ENCODE peak calls at places on chromosomes 13 and 19, in four cellular contexts. One of them, this sample, is unnamed.
A peak's percentile ranks its signal among the peaks of the same experiment; 100 is the strongest.

GRCh38 chr19:13689050-13689449 is 75.3 kb upstream of the MRI1 start:
- DNase-seq in pulmonary artery endothelial cell: no peak
- DNase-seq in pancreas: no peak
- DNase-seq in occipital lobe: no peak
- DNase-seq in this sample: peak; percentile 5

GRCh38 chr19:48490980-48491792 is 20.4 kb downstream of the LMTK3 start:
- DNase-seq in pulmonary artery endothelial cell: no peak
- DNase-seq in pancreas: no peak
- DNase-seq in occipital lobe: no peak
- DNase-seq in this sample: peak; percentile 43

GRCh38 chr13:44237276-44237767 is 136.3 kb upstream of the SERP2 start:
- DNase-seq in pulmonary artery endothelial cell: peak; percentile 95
- DNase-seq in pancreas: peak; percentile 11
- DNase-seq in occipital lobe: peak; percentile 72
- DNase-seq in this sample: no peak

GRCh38 chr13:100124265-100124664 is 35.4 kb downstream of the PCCA start:
- DNase-seq in pulmonary artery endothelial cell: no peak
- DNase-seq in pancreas: no peak
- DNase-seq in occipital lobe: no peak
- DNase-seq in this sample: no peak

GRCh38 chr13:98970293-98970692 is 7.6 kb downstream of the DOCK9 start:
- DNase-seq in pulmonary artery endothelial cell: no peak
- DNase-seq in pancreas: no peak
- DNase-seq in occipital lobe: no peak
- DNase-seq in this sample: no peak

GRCh38 chr19:362154-362553 is 17.6 kb upstream of the MIER2 start:
- DNase-seq in pulmonary artery endothelial cell: no peak
- DNase-seq in pancreas: no peak
- DNase-seq in occipital lobe: no peak
- DNase-seq in this sample: no peak

GRCh38 chr13:21078501-21078900 is 17.1 kb upstream of the LATS2 start:
- DNase-seq in pulmonary artery endothelial cell: no peak
- DNase-seq in pancreas: no peak
- DNase-seq in occipital lobe: no peak
- DNase-seq in this sample: no peak

GRCh38 chr13:50236898-50237318 is 221.7 kb downstream of the KCNRG start:
- DNase-seq in pulmonary artery endothelial cell: no peak
- DNase-seq in pancreas: no peak
- DNase-seq in occipital lobe: no peak
- DNase-seq in this sample: peak; percentile 39

GRCh38 chr19:1284293-1284978 is 1.2 kb upstream of the EFNA2 start:
- DNase-seq in pulmonary artery endothelial cell: no peak
- DNase-seq in pancreas: no peak
- DNase-seq in occipital lobe: no peak
- DNase-seq in this sample: no peak

GRCh38 chr13:67155898-67156717 is 74.0 kb downstream of the PCDH9 start:
- DNase-seq in pulmonary artery endothelial cell: no peak
- DNase-seq in pancreas: no peak
- DNase-seq in occipital lobe: no peak
- DNase-seq in this sample: no peak

GRCh38 chr13:108528303-108528702 is 101.1 kb upstream of the MYO16 start:
- DNase-seq in pulmonary artery endothelial cell: no peak
- DNase-seq in pancreas: no peak
- DNase-seq in occipital lobe: no peak
- DNase-seq in this sample: no peak

GRCh38 chr13:112968910-112969691 is at the start of gene MCF2L:
- DNase-seq in pulmonary artery endothelial cell: no peak
- DNase-seq in pancreas: peak; percentile 69
- DNase-seq in occipital lobe: no peak
- DNase-seq in this sample: peak; percentile 59

GRCh38 chr19:16038196-16038695 is 38.0 kb upstream of the TPM4 start:
- DNase-seq in pulmonary artery endothelial cell: no peak
- DNase-seq in pancreas: no peak
- DNase-seq in occipital lobe: no peak
- DNase-seq in this sample: no peak

GRCh38 chr13:84230568-84230967 is 348.3 kb upstream of the SLITRK1 start:
- DNase-seq in pulmonary artery endothelial cell: no peak
- DNase-seq in pancreas: no peak
- DNase-seq in occipital lobe: no peak
- DNase-seq in this sample: no peak

GRCh38 chr13:23758783-23759527 is 130.2 kb downstream of the MIPEP start:
- DNase-seq in pulmonary artery endothelial cell: no peak
- DNase-seq in pancreas: no peak
- DNase-seq in occipital lobe: no peak
- DNase-seq in this sample: no peak

GRCh38 chr19:48751835-48752510 is 468 bp downstream of the FUT1 start:
- DNase-seq in pulmonary artery endothelial cell: no peak
- DNase-seq in pancreas: no peak
- DNase-seq in occipital lobe: no peak
- DNase-seq in this sample: no peak

GRCh38 chr19:38557205-38557799 is 60.5 kb downstream of the MAP4K1 start:
- DNase-seq in pulmonary artery endothelial cell: no peak
- DNase-seq in pancreas: no peak
- DNase-seq in occipital lobe: no peak
- DNase-seq in this sample: peak; percentile 42

GRCh38 chr13:74129500-74130144 is 4.6 kb downstream of the KLF12 start:
- DNase-seq in pulmonary artery endothelial cell: no peak
- DNase-seq in pancreas: no peak
- DNase-seq in occipital lobe: no peak
- DNase-seq in this sample: peak; percentile 18

GRCh38 chr19:49592486-49593232 is 1.7 kb downstream of the PRR12 start:
- DNase-seq in pulmonary artery endothelial cell: no peak
- DNase-seq in pancreas: no peak
- DNase-seq in occipital lobe: no peak
- DNase-seq in this sample: no peak

GRCh38 chr13:52954838-52955237 is 73.8 kb upstream of the OLFM4 start:
- DNase-seq in pulmonary artery endothelial cell: no peak
- DNase-seq in pancreas: no peak
- DNase-seq in occipital lobe: no peak
- DNase-seq in this sample: no peak

GRCh38 chr13:39870197-39870746 is 214.8 kb downstream of the COG6 start:
- DNase-seq in pulmonary artery endothelial cell: no peak
- DNase-seq in pancreas: no peak
- DNase-seq in occipital lobe: no peak
- DNase-seq in this sample: no peak

GRCh38 chr19:3210347-3211017 is 14.0 kb upstream of the CELF5 start:
- DNase-seq in pulmonary artery endothelial cell: no peak
- DNase-seq in pancreas: no peak
- DNase-seq in occipital lobe: no peak
- DNase-seq in this sample: peak; percentile 75

GRCh38 chr19:40578442-40578908 is 1.8 kb downstream of the SHKBP1 start:
- DNase-seq in pulmonary artery endothelial cell: no peak
- DNase-seq in pancreas: no peak
- DNase-seq in occipital lobe: peak; percentile 24
- DNase-seq in this sample: no peak

GRCh38 chr19:36060430-36060829 is 5.7 kb downstream of the WDR62 start:
- DNase-seq in pulmonary artery endothelial cell: peak; percentile 36
- DNase-seq in pancreas: no peak
- DNase-seq in occipital lobe: peak; percentile 23
- DNase-seq in this sample: no peak

GRCh38 chr13:29594310-29594709 is 1.2 kb downstream of the SLC7A1 start:
- DNase-seq in pulmonary artery endothelial cell: no peak
- DNase-seq in pancreas: peak; percentile 56
- DNase-seq in occipital lobe: no peak
- DNase-seq in this sample: peak; percentile 22

GRCh38 chr13:107192289-107192688 is 624.4 kb upstream of the ARGLU1 start:
- DNase-seq in pulmonary artery endothelial cell: no peak
- DNase-seq in pancreas: no peak
- DNase-seq in occipital lobe: no peak
- DNase-seq in this sample: no peak

GRCh38 chr19:50894478-50895356 is 16.5 kb downstream of the KLK4 start:
- DNase-seq in pulmonary artery endothelial cell: no peak
- DNase-seq in pancreas: no peak
- DNase-seq in occipital lobe: no peak
- DNase-seq in this sample: no peak

GRCh38 chr19:21492932-21493906 is 12.2 kb upstream of the ZNF429 start:
- DNase-seq in pulmonary artery endothelial cell: no peak
- DNase-seq in pancreas: no peak
- DNase-seq in occipital lobe: no peak
- DNase-seq in this sample: no peak

GRCh38 chr19:5894704-5895349 is 8.8 kb downstream of the NDUFA11 start:
- DNase-seq in pulmonary artery endothelial cell: no peak
- DNase-seq in pancreas: no peak
- DNase-seq in occipital lobe: no peak
- DNase-seq in this sample: no peak

GRCh38 chr19:44735011-44735410 is 13.5 kb upstream of the BCL3 start:
- DNase-seq in pulmonary artery endothelial cell: no peak
- DNase-seq in pancreas: no peak
- DNase-seq in occipital lobe: no peak
- DNase-seq in this sample: no peak

GRCh38 chr13:40571338-40571737 is 95.1 kb downstream of the FOXO1 start:
- DNase-seq in pulmonary artery endothelial cell: no peak
- DNase-seq in pancreas: no peak
- DNase-seq in occipital lobe: no peak
- DNase-seq in this sample: no peak

GRCh38 chr13:113142876-113143275 is 15.6 kb upstream of the PROZ start:
- DNase-seq in pulmonary artery endothelial cell: no peak
- DNase-seq in pancreas: no peak
- DNase-seq in occipital lobe: no peak
- DNase-seq in this sample: no peak

GRCh38 chr13:102234618-102235017 is 167.2 kb downstream of the FGF14 start:
- DNase-seq in pulmonary artery endothelial cell: no peak
- DNase-seq in pancreas: no peak
- DNase-seq in occipital lobe: no peak
- DNase-seq in this sample: no peak

This sample was measured in effector memory CD8-positive, alpha-beta T cell.